ENCODE peak calls at places on chromosomes 11 and 22, in five cellular contexts. L is HCT116, J is hepatocyte, R is breast epithelium, N is naive B cell. O is an unnamed sample.

GRCh38 chr11:2547806-2548205 is 103.0 kb downstream of the KCNQ1 start:
- DNase-seq in L (no peak), J (no peak), R (no peak), N (no peak), O (no peak)

GRCh38 chr11:13329670-13330401 is 52.2 kb downstream of the BMAL1 start:
- DNase-seq in L (no peak), J (no peak), R (no peak), N (no peak), O (no peak)

GRCh38 chr11:63673579-63673978 is 2.4 kb upstream of the ATL3 start:
- DNase-seq in L (no peak), J (no peak), R (no peak), N (no peak), O (no peak)

GRCh38 chr11:36157151-36157519 is 132.1 kb downstream of the COMMD9 start:
- DNase-seq in L (no peak), J (no peak), R (no peak), N (no peak), O (no peak)

GRCh38 chr11:62753736-62754603 is at the start of gene ZBTB3:
- DNase-seq in L (peak; percentile 99), J (peak; percentile 98), R (peak; percentile 99), N (peak; percentile 98), O (peak; percentile 100)

GRCh38 chr11:118213774-118214173 is 11.0 kb downstream of the JAML start:
- DNase-seq in L (no peak), J (peak; percentile 55), R (no peak), N (no peak), O (no peak)

GRCh38 chr22:50418624-50419023 is 56.2 kb downstream of the SBF1 start:
- DNase-seq in L (no peak), J (no peak), R (no peak), N (no peak), O (no peak)

GRCh38 chr11:132496341-132496740 is 1036.0 kb downstream of the OPCML start:
- DNase-seq in L (no peak), J (no peak), R (no peak), N (no peak), O (no peak)

GRCh38 chr11:10654211-10655150 is 39.1 kb downstream of the IRAG1 start:
- DNase-seq in L (peak; percentile 55), J (peak; percentile 68), R (no peak), N (peak; percentile 42), O (no peak)

GRCh38 chr11:14480716-14481115 is 18.9 kb downstream of the COPB1 start:
- DNase-seq in L (no peak), J (no peak), R (no peak), N (no peak), O (no peak)

GRCh38 chr11:94664336-94664735 is 97.2 kb downstream of the PIWIL4 start:
- DNase-seq in L (peak; percentile 18), J (peak; percentile 38), R (no peak), N (no peak), O (no peak)

GRCh38 chr22:38414009-38414395 is 41.0 kb downstream of the KCNJ4 start:
- DNase-seq in L (no peak), J (no peak), R (no peak), N (no peak), O (peak; percentile 29)

GRCh38 chr22:38862375-38863329 is 9.4 kb downstream of the CBX6 start:
- DNase-seq in L (no peak), J (peak; percentile 2), R (no peak), N (no peak), O (no peak)

GRCh38 chr11:130668751-130669150 is 220.3 kb downstream of the ADAMTS15 start:
- DNase-seq in L (no peak), J (no peak), R (no peak), N (no peak), O (no peak)

GRCh38 chr11:130217632-130218031 is 58.0 kb downstream of the ST14 start:
- DNase-seq in L (no peak), J (no peak), R (peak; percentile 17), N (no peak), O (no peak)

GRCh38 chr11:115784796-115785521 is 280.7 kb upstream of the CADM1 start:
- DNase-seq in L (no peak), J (no peak), R (peak; percentile 29), N (no peak), O (no peak)

GRCh38 chr11:86676533-86677154 is 4.2 kb upstream of the ME3 start:
- DNase-seq in L (peak; percentile 33), J (peak; percentile 32), R (no peak), N (no peak), O (no peak)

GRCh38 chr22:46111645-46112306 is 38.5 kb upstream of the PPARA start:
- DNase-seq in L (no peak), J (no peak), R (no peak), N (no peak), O (no peak)

GRCh38 chr11:70785372-70785771 is 387.0 kb downstream of the CTTN start:
- DNase-seq in L (no peak), J (no peak), R (no peak), N (no peak), O (no peak)

GRCh38 chr11:69704508-69705245 is 855 bp upstream of the FGF19 start:
- DNase-seq in L (no peak), J (peak; percentile 80), R (no peak), N (no peak), O (peak; percentile 61)

GRCh38 chr22:44448271-44448780 is 49.7 kb downstream of the RTL6 start:
- DNase-seq in L (no peak), J (peak; percentile 73), R (peak; percentile 25), N (no peak), O (peak; percentile 97)

GRCh38 chr11:45872513-45873356 is 12.7 kb upstream of the MAPK8IP1 start:
- DNase-seq in L (peak; percentile 41), J (peak; percentile 81), R (no peak), N (peak; percentile 44), O (peak; percentile 77)

GRCh38 chr11:28168718-28169117 is 60.5 kb downstream of the METTL15 start:
- DNase-seq in L (no peak), J (peak; percentile 17), R (no peak), N (no peak), O (no peak)

GRCh38 chr22:19464975-19465374 is 14.0 kb downstream of the UFD1 start:
- DNase-seq in L (no peak), J (no peak), R (no peak), N (no peak), O (no peak)

GRCh38 chr11:68206211-68206610 is 6.9 kb downstream of the KMT5B start:
- DNase-seq in L (peak; percentile 53), J (peak; percentile 76), R (no peak), N (peak; percentile 42), O (peak; percentile 68)

GRCh38 chr11:9704620-9705019 is 40.7 kb downstream of the SWAP70 start:
- DNase-seq in L (no peak), J (no peak), R (no peak), N (no peak), O (no peak)

GRCh38 chr11:65646921-65647701 is 9.2 kb downstream of the SIPA1 start:
- DNase-seq in L (no peak), J (peak; percentile 77), R (no peak), N (no peak), O (no peak)

GRCh38 chr11:118914178-118914918 is 11.4 kb downstream of the BCL9L start:
- DNase-seq in L (no peak), J (no peak), R (peak; percentile 81), N (peak; percentile 78), O (no peak)

GRCh38 chr11:116173946-116174911 is 598.6 kb downstream of the BUD13 start:
- DNase-seq in L (no peak), J (no peak), R (no peak), N (no peak), O (no peak)

GRCh38 chr11:117816151-117816741 is 8.3 kb downstream of the FXYD2 start:
- DNase-seq in L (no peak), J (peak; percentile 77), R (no peak), N (no peak), O (peak; percentile 10)

GRCh38 chr11:46120711-46121327 is 435 bp downstream of the PHF21A start:
- DNase-seq in L (no peak), J (peak; percentile 70), R (peak; percentile 42), N (no peak), O (peak; percentile 97)

GRCh38 chr11:14972581-14973490 is 685 bp upstream of the CALCA start:
- DNase-seq in L (no peak), J (no peak), R (no peak), N (no peak), O (no peak)

GRCh38 chr11:66334605-66335442 is 1.4 kb downstream of the RIN1 start:
- DNase-seq in L (no peak), J (peak; percentile 12), R (no peak), N (no peak), O (peak; percentile 59)

GRCh38 chr11:45624095-45624494 is 41.3 kb downstream of the CHST1 start:
- DNase-seq in L (no peak), J (no peak), R (no peak), N (no peak), O (no peak)

GRCh38 chr11:74663315-74663714 is 67.9 kb downstream of the CHRDL2 start:
- DNase-seq in L (no peak), J (no peak), R (no peak), N (no peak), O (no peak)

O was measured in SJSA1.